ENCODE peak calls at places on chromosomes 2 and 18, in four cellular contexts. R is HL-60, K is GM12878, A is K562. I is an unnamed sample.

GRCh38 chr2:100211517-100211916 is 69.1 kb upstream of the AFF3 start:
- DNase-seq in K (no peak), R (peak; percentile 64), A (no peak), I (no peak)

GRCh38 chr2:218476676-218477075 is 57.8 kb downstream of the VIL1 start:
- DNase-seq in A (no peak), R (no peak), K (no peak), I (no peak)

GRCh38 chr2:128346811-128347558 is 28.3 kb upstream of the HS6ST1 start:
- DNase-seq in R (no peak), A (no peak), K (no peak), I (no peak)

GRCh38 chr2:584863-585823 is 92.1 kb downstream of the TMEM18 start:
- DNase-seq in K (no peak), A (no peak), R (peak; percentile 18), I (peak; percentile 47)

GRCh38 chr2:79964966-79965365 is 339.6 kb downstream of the LRRTM1 start:
- DNase-seq in K (no peak), R (no peak), A (no peak), I (no peak)

GRCh38 chr18:43525149-43525548 is 247.9 kb upstream of the SYT4 start:
- DNase-seq in K (no peak), R (no peak), A (no peak), I (no peak)

GRCh38 chr18:49459404-49460171 is 857 bp downstream of the DYM start:
- DNase-seq in R (peak; percentile 40), A (no peak), K (no peak), I (no peak)

GRCh38 chr2:1816414-1816911 is 72.1 kb upstream of the PXDN start:
- DNase-seq in A (no peak), K (no peak), R (no peak), I (no peak)

GRCh38 chr2:48483916-48484315 is 46.0 kb upstream of the STON1 start:
- DNase-seq in A (no peak), R (no peak), K (no peak), I (no peak)

GRCh38 chr2:240922982-240923537 is 16.9 kb downstream of the CROCC2 start:
- DNase-seq in K (no peak), R (no peak), A (no peak), I (no peak)

GRCh38 chr2:236627846-236628245 is 58.2 kb downstream of the ACKR3 start:
- DNase-seq in A (no peak), K (no peak), R (no peak), I (no peak)

GRCh38 chr2:175964195-175964594 is 37.9 kb downstream of the LNPK start:
- DNase-seq in A (no peak), R (no peak), K (no peak), I (no peak)

GRCh38 chr2:189285962-189286648 is 106.5 kb upstream of the COL5A2 start:
- DNase-seq in K (no peak), A (no peak), R (no peak), I (no peak)

GRCh38 chr2:31282634-31283033 is 48.7 kb downstream of the EHD3 start:
- DNase-seq in A (no peak), R (no peak), K (no peak), I (no peak)

DNA sequence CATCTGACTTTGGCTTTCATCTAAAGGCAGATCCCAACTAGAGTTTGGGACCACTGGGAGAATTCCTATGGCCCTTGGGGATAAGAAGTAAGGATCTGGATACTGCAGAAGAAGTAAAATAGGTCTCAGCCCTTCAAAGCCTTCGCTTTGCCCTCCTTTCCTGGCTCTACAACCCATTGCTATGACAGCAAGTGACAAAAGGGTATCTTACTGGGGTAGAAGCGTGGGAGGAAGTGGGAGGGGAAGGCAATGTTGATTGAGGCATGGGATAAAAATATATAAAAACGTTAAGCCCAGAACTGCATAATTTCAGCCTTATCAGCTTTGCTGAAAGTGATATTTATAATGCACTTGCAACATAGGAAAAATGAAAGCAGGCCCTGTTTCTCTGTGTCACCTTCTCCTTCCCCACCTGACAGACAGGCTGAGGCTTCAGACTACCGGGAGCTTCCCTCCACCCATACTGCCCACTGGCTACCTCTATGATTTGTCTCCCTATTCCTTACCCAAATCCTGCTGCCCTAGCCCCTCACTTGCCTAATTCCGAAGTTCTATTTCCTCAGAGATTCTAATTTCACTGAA is 14.9 kb upstream of the SOS1 start:
- DNase-seq in R (no peak), A (no peak), K (no peak), I (no peak)
- TF ChIP-seq SPI1 in R (no peak), A (no peak), K (no peak), I (no peak)

DNA sequence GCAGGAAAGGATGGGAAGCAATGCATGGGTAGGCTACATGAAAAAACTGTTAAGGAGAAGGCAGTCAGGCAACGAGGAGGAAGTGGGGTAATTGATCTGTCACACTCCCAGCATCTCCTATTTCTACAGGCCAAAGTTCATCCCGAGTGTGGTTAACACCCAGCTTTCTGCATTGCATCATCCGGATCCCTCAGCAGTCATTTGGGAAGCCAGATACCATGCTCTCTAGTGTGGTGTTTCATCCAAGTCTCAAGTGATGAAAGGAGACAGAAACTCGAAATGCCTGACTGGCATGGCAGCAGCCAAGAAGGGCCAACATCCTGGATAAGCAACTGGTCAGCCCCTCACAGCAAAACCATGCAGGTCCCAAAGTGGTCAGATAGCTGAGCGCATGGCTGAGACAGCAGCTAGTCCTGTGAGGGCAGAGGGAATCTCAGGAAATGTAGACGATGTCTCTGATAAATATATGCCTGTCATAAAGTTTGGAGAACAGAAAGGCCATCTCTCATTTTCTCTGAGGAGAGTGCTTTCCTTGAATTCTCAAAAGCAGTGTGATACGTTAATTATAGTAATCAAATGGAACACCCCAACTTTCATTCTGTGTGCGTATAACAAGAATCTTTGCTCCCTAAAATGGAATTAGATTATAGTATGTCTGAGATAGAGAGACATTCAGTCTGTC is 24.8 kb upstream of the HNRNPA3 start:
- DNase-seq in R (no peak), A (no peak), K (no peak), I (no peak)
- TF ChIP-seq SPI1 in R (no peak), A (peak; percentile 40), K (no peak), I (no peak)

GRCh38 chr2:43186679-43187374 is 39.6 kb downstream of the ZFP36L2 start:
- DNase-seq in A (peak; percentile 50), K (no peak), R (no peak), I (no peak)

GRCh38 chr2:43186321-43186678 is 40.1 kb downstream of the ZFP36L2 start:
- DNase-seq in K (no peak), A (no peak), R (no peak), I (no peak)

GRCh38 chr2:43183743-43184142 is 42.7 kb downstream of the ZFP36L2 start:
- DNase-seq in R (no peak), K (no peak), A (no peak), I (no peak)

GRCh38 chr2:43185146-43185545 is 41.3 kb downstream of the ZFP36L2 start:
- DNase-seq in R (no peak), A (no peak), K (no peak), I (no peak)

GRCh38 chr2:43184339-43184895 is 42.0 kb downstream of the ZFP36L2 start:
- DNase-seq in K (no peak), A (peak; percentile 74), R (no peak), I (no peak)
- TF ChIP-seq SPI1 in K (no peak), A (no peak), R (no peak), I (no peak)

GRCh38 chr2:239876241-239876947 is 148.7 kb downstream of the NDUFA10 start:
- DNase-seq in R (no peak), A (no peak), K (no peak), I (no peak)
- TF ChIP-seq SPI1 in R (no peak), A (no peak), K (no peak), I (no peak)